ENCODE peak calls at places on chromosome 14, in nine cellular contexts. One of them, this sample, is unnamed. For H3K4me1, the result is how much of the 10 kb centered on the place peaks cover.

GRCh38 chr14:29806124-29806517 is 121.5 kb downstream of the PRKD1 start:
- DNase-seq in mammary epithelial cell: no peak
- DNase-seq in ovary: no peak
- DNase-seq in testis: no peak
- DNase-seq in astrocyte: no peak
- DNase-seq in prostate gland: no peak
- DNase-seq in H9: no peak
- DNase-seq in fibroblast of lung: peak
- DNase-seq in PC-9: no peak
- DNase-seq in this sample: no peak

GRCh38 chr14:75860561-75861160 is 121.1 kb downstream of the TGFB3 start:
- DNase-seq in ovary: no peak
- DNase-seq in mammary epithelial cell: no peak
- DNase-seq in prostate gland: no peak
- DNase-seq in testis: no peak
- DNase-seq in H9: no peak
- DNase-seq in astrocyte: no peak
- DNase-seq in PC-9: no peak
- DNase-seq in fibroblast of lung: no peak
- DNase-seq in this sample: no peak

GRCh38 chr14:69842671-69843407 is 36.4 kb upstream of the SMOC1 start:
- DNase-seq in testis: no peak
- DNase-seq in fibroblast of lung: no peak
- DNase-seq in mammary epithelial cell: no peak
- DNase-seq in H9: no peak
- DNase-seq in ovary: no peak
- DNase-seq in prostate gland: no peak
- DNase-seq in PC-9: no peak
- DNase-seq in astrocyte: no peak
- DNase-seq in this sample: no peak

GRCh38 chr14:55773297-55773696 is 193.3 kb downstream of the KTN1 start:
- DNase-seq in mammary epithelial cell: no peak
- DNase-seq in fibroblast of lung: no peak
- DNase-seq in ovary: no peak
- DNase-seq in testis: no peak
- DNase-seq in PC-9: no peak
- DNase-seq in prostate gland: no peak
- DNase-seq in H9: no peak
- DNase-seq in astrocyte: no peak
- DNase-seq in this sample: no peak

GRCh38 chr14:63454863-63455622 is 88.1 kb downstream of the PPP2R5E start:
- DNase-seq in prostate gland: no peak
- DNase-seq in H9: no peak
- DNase-seq in testis: no peak
- DNase-seq in ovary: no peak
- DNase-seq in PC-9: no peak
- DNase-seq in mammary epithelial cell: no peak
- DNase-seq in astrocyte: peak
- DNase-seq in fibroblast of lung: peak
- DNase-seq in this sample: peak

GRCh38 chr14:56183631-56184157 is 65.5 kb downstream of the PELI2 start:
- DNase-seq in ovary: no peak
- DNase-seq in fibroblast of lung: peak
- DNase-seq in mammary epithelial cell: no peak
- DNase-seq in astrocyte: no peak
- DNase-seq in H9: no peak
- DNase-seq in testis: no peak
- DNase-seq in prostate gland: no peak
- DNase-seq in PC-9: no peak
- DNase-seq in this sample: no peak

GRCh38 chr14:77498120-77498979 is at the start of gene ISM2:
- DNase-seq in mammary epithelial cell: peak
- DNase-seq in prostate gland: peak
- DNase-seq in fibroblast of lung: peak
- DNase-seq in H9: peak
- DNase-seq in astrocyte: peak
- DNase-seq in ovary: no peak
- DNase-seq in PC-9: peak
- DNase-seq in testis: peak
- DNase-seq in this sample: no peak

GRCh38 chr14:41607119-41607785 is 576 bp downstream of the LRFN5 start:
- DNase-seq in H9: no peak
- DNase-seq in testis: no peak
- DNase-seq in prostate gland: no peak
- DNase-seq in astrocyte: peak
- DNase-seq in mammary epithelial cell: peak
- DNase-seq in fibroblast of lung: peak
- DNase-seq in ovary: no peak
- DNase-seq in PC-9: no peak
- DNase-seq in this sample: no peak

GRCh38 chr14:96105921-96106441 is 66.8 kb downstream of the C14orf132 start:
- DNase-seq in fibroblast of lung: peak
- DNase-seq in H9: no peak
- DNase-seq in PC-9: no peak
- DNase-seq in ovary: no peak
- DNase-seq in testis: no peak
- DNase-seq in mammary epithelial cell: peak
- DNase-seq in astrocyte: peak
- DNase-seq in prostate gland: no peak
- DNase-seq in this sample: no peak

DNA sequence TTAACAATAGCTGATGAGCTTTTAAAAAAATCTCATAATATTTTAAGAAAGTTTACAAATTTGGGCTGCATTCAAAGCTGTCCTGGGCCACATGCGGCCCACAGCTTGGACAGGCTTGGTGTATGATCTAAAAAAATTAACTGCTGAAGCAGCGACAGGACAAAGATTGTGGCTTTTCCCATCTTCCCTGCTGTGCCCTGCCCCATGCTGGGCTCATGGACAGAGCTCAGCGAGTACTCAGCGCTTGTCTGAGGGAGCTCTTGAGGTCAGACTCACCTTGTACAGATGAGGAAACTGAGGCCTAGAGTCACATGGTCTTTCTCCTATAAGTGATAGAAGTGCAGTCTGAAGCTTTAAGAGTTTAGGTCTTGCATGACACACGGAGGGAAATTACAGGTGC is 15.0 kb downstream of the EVL start:
- DNase-seq in H9: no peak
- DNase-seq in ovary: no peak
- DNase-seq in fibroblast of lung: no peak
- DNase-seq in prostate gland: no peak
- DNase-seq in mammary epithelial cell: no peak
- DNase-seq in PC-9: no peak
- DNase-seq in astrocyte: no peak
- DNase-seq in testis: no peak
- DNase-seq in this sample: no peak
- H3K4me1 ChIP-seq in H9: under half
- H3K4me1 ChIP-seq in ovary: under half
- H3K4me1 ChIP-seq in fibroblast of lung: under half
- H3K4me1 ChIP-seq in prostate gland: under half
- H3K4me1 ChIP-seq in mammary epithelial cell: under half
- H3K4me1 ChIP-seq in PC-9: under half
- H3K4me1 ChIP-seq in astrocyte: under half
- H3K4me1 ChIP-seq in testis: under half
- H3K4me1 ChIP-seq in this sample: under half

GRCh38 chr14:99749142-99749541 is 44.1 kb upstream of the EML1 start:
- DNase-seq in prostate gland: no peak
- DNase-seq in ovary: no peak
- DNase-seq in astrocyte: no peak
- DNase-seq in mammary epithelial cell: no peak
- DNase-seq in fibroblast of lung: no peak
- DNase-seq in PC-9: no peak
- DNase-seq in testis: no peak
- DNase-seq in H9: no peak
- DNase-seq in this sample: no peak

GRCh38 chr14:99749763-99750715 is 43.2 kb upstream of the EML1 start:
- DNase-seq in ovary: no peak
- DNase-seq in PC-9: no peak
- DNase-seq in fibroblast of lung: no peak
- DNase-seq in astrocyte: no peak
- DNase-seq in mammary epithelial cell: no peak
- DNase-seq in testis: peak
- DNase-seq in prostate gland: no peak
- DNase-seq in H9: no peak
- DNase-seq in this sample: no peak

GRCh38 chr14:99752486-99753121 is 40.6 kb upstream of the EML1 start:
- DNase-seq in mammary epithelial cell: peak
- DNase-seq in astrocyte: peak
- DNase-seq in fibroblast of lung: peak
- DNase-seq in ovary: no peak
- DNase-seq in PC-9: peak
- DNase-seq in testis: no peak
- DNase-seq in H9: no peak
- DNase-seq in prostate gland: no peak
- DNase-seq in this sample: peak

GRCh38 chr14:99751539-99752485 is 41.4 kb upstream of the EML1 start:
- DNase-seq in fibroblast of lung: no peak
- DNase-seq in PC-9: no peak
- DNase-seq in testis: no peak
- DNase-seq in mammary epithelial cell: no peak
- DNase-seq in astrocyte: peak
- DNase-seq in H9: no peak
- DNase-seq in ovary: no peak
- DNase-seq in prostate gland: no peak
- DNase-seq in this sample: peak

DNA sequence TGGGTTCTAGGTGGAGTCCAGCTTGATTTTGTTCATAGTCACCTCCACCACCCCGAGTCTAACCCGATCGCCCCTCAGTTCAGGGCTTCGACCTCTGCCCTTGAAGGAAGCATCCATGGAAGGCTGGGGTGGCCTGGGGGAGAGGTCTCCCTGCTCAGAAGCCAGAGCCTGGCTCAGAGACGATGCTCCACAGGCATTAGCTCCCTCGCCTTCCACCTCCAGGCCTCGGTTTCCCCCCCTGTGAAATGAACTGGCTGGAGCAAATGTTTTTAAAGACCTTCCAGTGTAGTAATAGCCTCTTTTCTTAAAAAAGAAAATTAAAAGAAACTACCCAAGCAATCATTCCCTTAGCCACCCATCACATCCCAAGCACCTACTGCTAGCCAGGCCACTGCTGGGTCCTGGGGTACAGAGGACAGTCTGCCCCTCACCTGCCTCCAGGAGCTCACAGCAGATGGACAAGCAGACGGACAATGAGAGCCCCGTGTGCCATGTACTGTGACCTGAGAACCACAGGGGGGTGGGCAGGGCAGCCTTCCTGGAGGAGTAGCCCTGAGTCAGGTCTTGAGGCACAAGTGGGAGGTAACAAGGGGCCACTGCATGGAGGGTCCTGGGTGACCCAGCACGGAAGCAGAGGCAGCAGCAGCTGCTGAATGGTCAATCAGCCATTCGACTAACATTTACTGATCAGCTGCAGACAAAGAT is 42.3 kb upstream of the EML1 start:
- DNase-seq in H9: no peak
- DNase-seq in fibroblast of lung: no peak
- DNase-seq in astrocyte: no peak
- DNase-seq in testis: no peak
- DNase-seq in prostate gland: no peak
- DNase-seq in ovary: no peak
- DNase-seq in PC-9: no peak
- DNase-seq in mammary epithelial cell: no peak
- DNase-seq in this sample: no peak
- H3K4me1 ChIP-seq in H9: under half
- H3K4me1 ChIP-seq in fibroblast of lung: under half
- H3K4me1 ChIP-seq in astrocyte: half or more
- H3K4me1 ChIP-seq in testis: under half
- H3K4me1 ChIP-seq in prostate gland: under half
- H3K4me1 ChIP-seq in ovary: under half
- H3K4me1 ChIP-seq in PC-9: under half
- H3K4me1 ChIP-seq in mammary epithelial cell: under half
- H3K4me1 ChIP-seq in this sample: half or more

DNA sequence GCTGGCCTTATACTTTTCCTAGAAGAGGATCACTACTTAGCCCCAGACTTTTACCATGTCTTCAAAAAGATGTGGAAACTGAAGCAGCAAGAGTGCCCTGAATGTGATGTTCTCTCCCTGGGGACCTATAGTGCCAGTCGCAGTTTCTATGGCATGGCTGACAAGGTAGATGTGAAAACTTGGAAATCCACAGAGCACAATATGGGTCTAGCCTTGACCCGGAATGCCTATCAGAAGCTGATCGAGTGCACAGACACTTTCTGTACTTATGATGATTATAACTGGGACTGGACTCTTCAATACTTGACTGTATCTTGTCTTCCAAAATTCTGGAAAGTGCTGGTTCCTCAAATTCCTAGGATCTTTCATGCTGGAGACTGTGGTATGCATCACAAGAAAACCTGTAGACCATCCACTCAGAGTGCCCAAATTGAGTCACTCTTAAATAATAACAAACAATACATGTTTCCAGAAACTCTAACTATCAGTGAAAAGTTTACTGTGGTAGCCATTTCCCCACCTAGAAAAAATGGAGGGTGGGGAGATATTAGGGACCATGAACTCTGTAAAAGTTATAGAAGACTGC is 1.5 kb downstream of the MGAT2 start:
- DNase-seq in fibroblast of lung: no peak
- DNase-seq in testis: no peak
- DNase-seq in mammary epithelial cell: no peak
- DNase-seq in ovary: no peak
- DNase-seq in PC-9: no peak
- DNase-seq in prostate gland: no peak
- DNase-seq in H9: no peak
- DNase-seq in astrocyte: no peak
- DNase-seq in this sample: no peak
- H3K4me1 ChIP-seq in fibroblast of lung: under half
- H3K4me1 ChIP-seq in testis: under half
- H3K4me1 ChIP-seq in mammary epithelial cell: under half
- H3K4me1 ChIP-seq in ovary: under half
- H3K4me1 ChIP-seq in PC-9: half or more
- H3K4me1 ChIP-seq in prostate gland: under half
- H3K4me1 ChIP-seq in H9: under half
- H3K4me1 ChIP-seq in astrocyte: under half
- H3K4me1 ChIP-seq in this sample: under half

GRCh38 chr14:68395585-68395984 is 397.3 kb downstream of the ZFP36L1 start:
- DNase-seq in ovary: peak
- DNase-seq in PC-9: no peak
- DNase-seq in H9: no peak
- DNase-seq in testis: peak
- DNase-seq in astrocyte: peak
- DNase-seq in fibroblast of lung: peak
- DNase-seq in prostate gland: no peak
- DNase-seq in mammary epithelial cell: no peak
- DNase-seq in this sample: no peak

GRCh38 chr14:68397827-68398226 is 395.0 kb downstream of the ZFP36L1 start:
- DNase-seq in PC-9: no peak
- DNase-seq in prostate gland: no peak
- DNase-seq in astrocyte: peak
- DNase-seq in fibroblast of lung: peak
- DNase-seq in ovary: no peak
- DNase-seq in H9: no peak
- DNase-seq in testis: no peak
- DNase-seq in mammary epithelial cell: no peak
- DNase-seq in this sample: no peak

GRCh38 chr14:68397371-68397779 is 395.5 kb downstream of the ZFP36L1 start:
- DNase-seq in ovary: peak
- DNase-seq in mammary epithelial cell: no peak
- DNase-seq in testis: peak
- DNase-seq in PC-9: no peak
- DNase-seq in astrocyte: no peak
- DNase-seq in fibroblast of lung: no peak
- DNase-seq in prostate gland: no peak
- DNase-seq in H9: no peak
- DNase-seq in this sample: no peak

GRCh38 chr14:68394719-68395117 is 398.1 kb downstream of the ZFP36L1 start:
- DNase-seq in astrocyte: no peak
- DNase-seq in mammary epithelial cell: no peak
- DNase-seq in testis: no peak
- DNase-seq in fibroblast of lung: no peak
- DNase-seq in H9: peak
- DNase-seq in ovary: peak
- DNase-seq in PC-9: no peak
- DNase-seq in prostate gland: no peak
- DNase-seq in this sample: no peak

GRCh38 chr14:68396411-68396930 is 396.4 kb downstream of the ZFP36L1 start:
- DNase-seq in H9: no peak
- DNase-seq in testis: no peak
- DNase-seq in ovary: no peak
- DNase-seq in prostate gland: no peak
- DNase-seq in astrocyte: peak
- DNase-seq in mammary epithelial cell: peak
- DNase-seq in PC-9: no peak
- DNase-seq in fibroblast of lung: no peak
- DNase-seq in this sample: no peak
- H3K4me1 ChIP-seq in H9: under half
- H3K4me1 ChIP-seq in testis: half or more
- H3K4me1 ChIP-seq in ovary: half or more
- H3K4me1 ChIP-seq in prostate gland: under half
- H3K4me1 ChIP-seq in astrocyte: under half
- H3K4me1 ChIP-seq in mammary epithelial cell: under half
- H3K4me1 ChIP-seq in PC-9: under half
- H3K4me1 ChIP-seq in fibroblast of lung: under half
- H3K4me1 ChIP-seq in this sample: under half

This sample was measured in SJSA1.